ENCODE peak calls at places on chromosomes 16 and 17, in five cellular contexts. F, R, Q, K and I are unnamed samples.

GRCh38 chr17:72421128-72422092 is 300.6 kb downstream of the SOX9 start:
- DNase-seq in Q (no peak), R (no peak), F (no peak), K (no peak), I (no peak)

GRCh38 chr16:51989637-51990230 is 557.2 kb downstream of the TOX3 start:
- DNase-seq in R (no peak), F (no peak), Q (no peak), K (no peak), I (no peak)

GRCh38 chr16:89222931-89223330 is 5.4 kb downstream of the ZNF778 start:
- DNase-seq in Q (no peak), F (no peak), R (no peak), K (no peak), I (no peak)

GRCh38 chr17:3029213-3029913 is 34.0 kb downstream of the OR1D5 start:
- DNase-seq in F (peak; percentile 72), Q (no peak), R (no peak), K (no peak), I (no peak)

GRCh38 chr17:65515512-65515911 is 45.9 kb downstream of the AXIN2 start:
- DNase-seq in K (no peak), R (no peak), Q (peak; percentile 50), F (no peak), I (no peak)

GRCh38 chr17:8104911-8105310 is 13.4 kb downstream of the ALOXE3 start:
- DNase-seq in Q (no peak), K (no peak), R (no peak), F (no peak), I (no peak)

GRCh38 chr17:36493956-36494355 is 7.5 kb downstream of the ZNHIT3 start:
- DNase-seq in F (no peak), K (no peak), Q (no peak), R (no peak), I (no peak)

GRCh38 chr17:49910094-49910857 is 58.7 kb upstream of the DLX4 start:
- DNase-seq in Q (no peak), F (no peak), K (no peak), R (peak; percentile 27), I (no peak)

GRCh38 chr17:14297161-14297851 is 3.6 kb upstream of the HS3ST3B1 start:
- DNase-seq in Q (no peak), K (no peak), R (peak; percentile 29), F (peak; percentile 21), I (no peak)

GRCh38 chr17:70235252-70235651 is 65.9 kb downstream of the KCNJ2 start:
- DNase-seq in Q (no peak), F (no peak), K (no peak), R (no peak), I (no peak)

GRCh38 chr17:20955437-20956323 is 87.1 kb downstream of the USP22 start:
- DNase-seq in R (no peak), K (no peak), Q (peak; percentile 81), F (peak; percentile 27), I (no peak)

GRCh38 chr16:15572329-15573001 is 70.5 kb downstream of the MARF1 start:
- DNase-seq in R (peak; percentile 32), K (no peak), Q (no peak), F (no peak), I (no peak)

GRCh38 chr17:82668631-82669099 is 20.4 kb upstream of the WDR45B start:
- DNase-seq in R (peak; percentile 44), F (peak; percentile 59), K (peak; percentile 57), Q (peak; percentile 80), I (no peak)

GRCh38 chr17:37700881-37701280 is 44.0 kb downstream of the HNF1B start:
- DNase-seq in F (peak; percentile 22), R (no peak), Q (no peak), K (no peak), I (no peak)

GRCh38 chr16:80028581-80029380 is 428.2 kb upstream of the MAF start:
- DNase-seq in Q (no peak), F (no peak), R (no peak), K (no peak), I (no peak)

GRCh38 chr16:72763927-72764628 is 283.9 kb downstream of the ZFHX3 start:
- DNase-seq in K (no peak), F (no peak), Q (no peak), R (no peak), I (no peak)

GRCh38 chr16:17070882-17071592 is 399.7 kb downstream of the XYLT1 start:
- DNase-seq in F (no peak), Q (no peak), R (peak; percentile 86), K (peak; percentile 6), I (peak; percentile 79)

GRCh38 chr17:46139365-46140210 is 53.6 kb downstream of the KANSL1 start:
- DNase-seq in R (no peak), Q (no peak), K (no peak), F (no peak), I (no peak)

GRCh38 chr17:77140166-77140877 is 447 bp upstream of the SEC14L1 start:
- DNase-seq in K (peak; percentile 99), Q (peak; percentile 100), R (peak; percentile 99), F (peak; percentile 100), I (peak; percentile 100)